ENCODE peak calls at places on chromosomes 13 and 19, in nine cellular contexts. One of them, this sample, is unnamed.
A peak's percentile ranks its signal among the peaks of the same experiment; 100 is the strongest.

GRCh38 chr13:100608906-100609305 is 20.3 kb upstream of the GGACT start:
- DNase-seq in ovary: no peak
- DNase-seq in adrenal gland: no peak
- DNase-seq in IMR-90: no peak
- DNase-seq in thyroid gland: no peak
- DNase-seq in stomach: no peak
- DNase-seq in uterus: no peak
- DNase-seq in tibial nerve: no peak
- DNase-seq in GM12878: peak; percentile 17
- DNase-seq in this sample: no peak

GRCh38 chr19:30068528-30069395 is 126.7 kb downstream of the URI1 start:
- DNase-seq in ovary: no peak
- DNase-seq in adrenal gland: no peak
- DNase-seq in IMR-90: no peak
- DNase-seq in thyroid gland: no peak
- DNase-seq in stomach: peak; percentile 4
- DNase-seq in uterus: no peak
- DNase-seq in tibial nerve: no peak
- DNase-seq in GM12878: no peak
- DNase-seq in this sample: no peak

GRCh38 chr19:11377756-11378155 is 3.3 kb downstream of the SWSAP1 start:
- DNase-seq in ovary: no peak
- DNase-seq in adrenal gland: no peak
- DNase-seq in IMR-90: peak; percentile 37
- DNase-seq in thyroid gland: no peak
- DNase-seq in stomach: no peak
- DNase-seq in uterus: no peak
- DNase-seq in tibial nerve: no peak
- DNase-seq in GM12878: no peak
- DNase-seq in this sample: no peak

GRCh38 chr19:45630463-45630862 is 8.7 kb downstream of the EML2 start:
- DNase-seq in ovary: no peak
- DNase-seq in adrenal gland: no peak
- DNase-seq in IMR-90: peak; percentile 96
- DNase-seq in thyroid gland: no peak
- DNase-seq in stomach: no peak
- DNase-seq in uterus: no peak
- DNase-seq in tibial nerve: no peak
- DNase-seq in GM12878: peak; percentile 60
- DNase-seq in this sample: no peak

GRCh38 chr19:2475018-2475701 is 767 bp upstream of the GADD45B start:
- DNase-seq in ovary: peak; percentile 63
- DNase-seq in adrenal gland: peak; percentile 67
- DNase-seq in IMR-90: peak; percentile 48
- DNase-seq in thyroid gland: peak; percentile 68
- DNase-seq in stomach: peak; percentile 65
- DNase-seq in uterus: peak; percentile 63
- DNase-seq in tibial nerve: no peak
- DNase-seq in GM12878: no peak
- DNase-seq in this sample: peak; percentile 67

GRCh38 chr19:18109731-18110671 is 12.4 kb downstream of the MAST3 start:
- DNase-seq in ovary: no peak
- DNase-seq in adrenal gland: peak; percentile 57
- DNase-seq in IMR-90: no peak
- DNase-seq in thyroid gland: peak; percentile 50
- DNase-seq in stomach: peak; percentile 66
- DNase-seq in uterus: no peak
- DNase-seq in tibial nerve: no peak
- DNase-seq in GM12878: no peak
- DNase-seq in this sample: peak; percentile 72

GRCh38 chr13:23159205-23159586 is 21.6 kb upstream of the SGCG start:
- DNase-seq in ovary: no peak
- DNase-seq in adrenal gland: no peak
- DNase-seq in IMR-90: peak; percentile 13
- DNase-seq in thyroid gland: no peak
- DNase-seq in stomach: no peak
- DNase-seq in uterus: no peak
- DNase-seq in tibial nerve: peak; percentile 49
- DNase-seq in GM12878: no peak
- DNase-seq in this sample: no peak

GRCh38 chr13:28684257-28684656 is 25.3 kb downstream of the POMP start:
- DNase-seq in ovary: no peak
- DNase-seq in adrenal gland: no peak
- DNase-seq in IMR-90: no peak
- DNase-seq in thyroid gland: peak; percentile 9
- DNase-seq in stomach: no peak
- DNase-seq in uterus: no peak
- DNase-seq in tibial nerve: no peak
- DNase-seq in GM12878: no peak
- DNase-seq in this sample: no peak

GRCh38 chr13:113818700-113819295 is 45.1 kb downstream of the GAS6 start:
- DNase-seq in ovary: no peak
- DNase-seq in adrenal gland: no peak
- DNase-seq in IMR-90: no peak
- DNase-seq in thyroid gland: no peak
- DNase-seq in stomach: no peak
- DNase-seq in uterus: peak; percentile 42
- DNase-seq in tibial nerve: no peak
- DNase-seq in GM12878: no peak
- DNase-seq in this sample: no peak
- H3K4me1 ChIP-seq in ovary: peaks cover 21% of the 10 kb centered on the region
- H3K4me1 ChIP-seq in adrenal gland: peaks cover 18% of the 10 kb centered on the region
- H3K4me1 ChIP-seq in IMR-90: peaks cover 34% of the 10 kb centered on the region
- H3K4me1 ChIP-seq in thyroid gland: peaks cover 41% of the 10 kb centered on the region
- H3K4me1 ChIP-seq in stomach: peaks cover 58% of the 10 kb centered on the region
- H3K4me1 ChIP-seq in uterus: peaks cover 20% of the 10 kb centered on the region
- H3K4me1 ChIP-seq in tibial nerve: peaks cover 78% of the 10 kb centered on the region
- H3K4me1 ChIP-seq in GM12878: no peaks in the 10 kb centered on the region
- H3K4me1 ChIP-seq in this sample: peaks cover 28% of the 10 kb centered on the region

DNA sequence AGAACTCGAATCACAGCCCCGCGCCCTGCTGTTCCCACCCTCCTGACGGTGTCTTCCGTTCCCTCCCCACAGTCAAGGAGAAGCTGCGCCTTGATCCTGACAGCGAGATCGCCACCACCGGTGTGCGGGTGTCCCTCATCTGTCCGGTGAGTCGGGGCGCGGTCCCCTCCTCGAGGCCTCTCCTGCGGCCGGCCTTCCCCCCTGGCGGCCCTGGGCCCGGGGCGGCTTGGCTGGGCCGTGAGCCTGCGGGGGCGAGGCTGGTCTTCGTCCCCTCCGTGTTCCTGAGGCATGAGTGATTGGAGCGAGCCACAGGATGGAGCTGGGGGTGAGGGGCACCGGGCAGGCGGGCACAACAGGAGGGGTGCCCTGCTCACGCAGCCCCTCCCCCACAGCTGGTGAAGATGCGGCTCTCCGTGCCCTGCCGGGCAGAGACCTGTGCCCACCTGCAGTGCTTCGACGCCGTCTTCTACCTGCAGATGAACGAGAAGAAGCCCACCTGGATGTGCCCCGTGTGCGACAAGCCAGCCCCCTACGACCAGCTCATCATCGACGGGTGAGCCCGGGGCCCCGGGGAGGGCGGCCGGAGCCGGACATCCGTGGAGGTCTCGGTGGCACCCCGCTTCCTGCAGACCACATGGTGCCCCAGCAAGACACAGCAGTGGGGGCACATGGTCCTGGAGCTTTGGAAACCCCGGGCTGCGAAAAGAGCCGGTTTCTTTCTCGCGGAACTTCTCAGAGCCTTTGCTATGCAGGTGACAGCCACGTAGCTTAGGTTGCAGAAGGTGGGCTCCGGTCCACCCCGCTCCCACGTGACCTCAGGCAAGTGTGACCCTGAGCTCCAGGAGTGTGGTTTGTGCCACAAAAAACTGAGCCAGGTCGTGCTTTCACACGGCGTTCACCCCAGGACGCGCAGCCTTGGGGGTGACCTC is 25.8 kb downstream of the PIAS4 start:
- DNase-seq in ovary: no peak
- DNase-seq in adrenal gland: no peak
- DNase-seq in IMR-90: no peak
- DNase-seq in thyroid gland: no peak
- DNase-seq in stomach: no peak
- DNase-seq in uterus: no peak
- DNase-seq in tibial nerve: no peak
- DNase-seq in GM12878: no peak
- DNase-seq in this sample: no peak
- TF ChIP-seq POLR2A in ovary: no peak
- TF ChIP-seq POLR2A in adrenal gland: no peak
- TF ChIP-seq POLR2A in IMR-90: no peak
- TF ChIP-seq POLR2A in thyroid gland: no peak
- TF ChIP-seq POLR2A in stomach: no peak
- TF ChIP-seq POLR2A in uterus: no peak
- TF ChIP-seq POLR2A in tibial nerve: no peak
- TF ChIP-seq POLR2A in GM12878: no peak
- TF ChIP-seq POLR2A in this sample: no peak

GRCh38 chr19:41299755-41300089 is 10.2 kb upstream of the CCDC97 start:
- DNase-seq in ovary: peak; percentile 45
- DNase-seq in adrenal gland: peak; percentile 79
- DNase-seq in IMR-90: peak; percentile 92
- DNase-seq in thyroid gland: peak; percentile 71
- DNase-seq in stomach: peak; percentile 48
- DNase-seq in uterus: peak; percentile 51
- DNase-seq in tibial nerve: peak; percentile 51
- DNase-seq in GM12878: no peak
- DNase-seq in this sample: no peak

GRCh38 chr19:41296323-41296935 is 13.5 kb upstream of the CCDC97 start:
- DNase-seq in ovary: no peak
- DNase-seq in adrenal gland: no peak
- DNase-seq in IMR-90: no peak
- DNase-seq in thyroid gland: no peak
- DNase-seq in stomach: no peak
- DNase-seq in uterus: no peak
- DNase-seq in tibial nerve: no peak
- DNase-seq in GM12878: no peak
- DNase-seq in this sample: no peak

GRCh38 chr19:41299046-41299754 is 10.8 kb upstream of the CCDC97 start:
- DNase-seq in ovary: no peak
- DNase-seq in adrenal gland: no peak
- DNase-seq in IMR-90: no peak
- DNase-seq in thyroid gland: peak; percentile 50
- DNase-seq in stomach: no peak
- DNase-seq in uterus: no peak
- DNase-seq in tibial nerve: peak; percentile 56
- DNase-seq in GM12878: no peak
- DNase-seq in this sample: no peak

GRCh38 chr19:41297628-41298326 is 12.2 kb upstream of the CCDC97 start:
- DNase-seq in ovary: no peak
- DNase-seq in adrenal gland: no peak
- DNase-seq in IMR-90: no peak
- DNase-seq in thyroid gland: no peak
- DNase-seq in stomach: peak; percentile 46
- DNase-seq in uterus: no peak
- DNase-seq in tibial nerve: no peak
- DNase-seq in GM12878: peak; percentile 64
- DNase-seq in this sample: no peak

DNA sequence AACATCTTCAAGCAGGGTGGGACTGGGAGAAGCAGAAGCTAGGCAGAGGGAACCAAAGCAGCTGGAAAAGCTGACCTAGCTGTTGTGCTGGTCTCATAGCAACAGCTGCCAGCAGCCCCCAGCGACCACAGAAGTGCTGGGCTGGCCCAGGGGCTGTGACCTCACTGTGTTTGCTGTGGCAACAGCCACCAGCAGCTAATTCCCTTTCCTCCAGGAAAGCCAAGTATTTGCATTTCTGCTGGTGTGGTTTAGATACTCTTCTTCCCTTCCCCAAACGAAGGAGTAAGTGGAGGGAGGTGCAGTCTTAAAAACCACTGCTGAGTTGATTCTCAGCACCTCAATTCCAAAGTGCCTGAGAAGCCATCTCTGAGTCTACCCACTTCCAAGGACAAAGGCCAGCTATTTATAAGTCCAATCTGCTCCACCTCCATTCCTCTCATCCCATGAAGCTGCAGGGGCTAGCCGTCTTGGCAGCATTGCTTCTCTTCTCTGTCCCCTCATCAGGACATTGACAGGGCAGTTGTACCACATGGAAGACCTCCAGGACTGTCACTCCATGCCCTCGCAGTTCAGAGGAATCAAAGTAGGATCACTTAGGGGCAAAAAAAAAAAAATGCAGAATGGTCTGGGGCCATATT is 11.5 kb upstream of the CCDC97 start:
- DNase-seq in ovary: no peak
- DNase-seq in adrenal gland: peak; percentile 72
- DNase-seq in IMR-90: peak; percentile 82
- DNase-seq in thyroid gland: peak; percentile 50
- DNase-seq in stomach: peak; percentile 63
- DNase-seq in uterus: no peak
- DNase-seq in tibial nerve: peak; percentile 47
- DNase-seq in GM12878: no peak
- DNase-seq in this sample: peak; percentile 57
- H3K4me1 ChIP-seq in ovary: no peaks in the 10 kb centered on the region
- H3K4me1 ChIP-seq in adrenal gland: peaks cover 44% of the 10 kb centered on the region
- H3K4me1 ChIP-seq in IMR-90: peaks cover 24% of the 10 kb centered on the region
- H3K4me1 ChIP-seq in thyroid gland: peaks cover 23% of the 10 kb centered on the region
- H3K4me1 ChIP-seq in stomach: peaks cover 92% of the 10 kb centered on the region
- H3K4me1 ChIP-seq in uterus: peaks cover 22% of the 10 kb centered on the region
- H3K4me1 ChIP-seq in tibial nerve: peaks cover 52% of the 10 kb centered on the region
- H3K4me1 ChIP-seq in GM12878: peaks cover 61% of the 10 kb centered on the region
- H3K4me1 ChIP-seq in this sample: peaks cover 20% of the 10 kb centered on the region

GRCh38 chr13:99398916-99399622 is 91.9 kb upstream of the GPR183 start:
- DNase-seq in ovary: no peak
- DNase-seq in adrenal gland: no peak
- DNase-seq in IMR-90: no peak
- DNase-seq in thyroid gland: no peak
- DNase-seq in stomach: peak; percentile 4
- DNase-seq in uterus: no peak
- DNase-seq in tibial nerve: no peak
- DNase-seq in GM12878: no peak
- DNase-seq in this sample: no peak

GRCh38 chr13:99396446-99396845 is 89.2 kb upstream of the GPR183 start:
- DNase-seq in ovary: no peak
- DNase-seq in adrenal gland: no peak
- DNase-seq in IMR-90: no peak
- DNase-seq in thyroid gland: no peak
- DNase-seq in stomach: peak; percentile 19
- DNase-seq in uterus: no peak
- DNase-seq in tibial nerve: no peak
- DNase-seq in GM12878: no peak
- DNase-seq in this sample: no peak

GRCh38 chr13:99398071-99398470 is 90.9 kb upstream of the GPR183 start:
- DNase-seq in ovary: no peak
- DNase-seq in adrenal gland: no peak
- DNase-seq in IMR-90: no peak
- DNase-seq in thyroid gland: no peak
- DNase-seq in stomach: peak; percentile 19
- DNase-seq in uterus: no peak
- DNase-seq in tibial nerve: no peak
- DNase-seq in GM12878: no peak
- DNase-seq in this sample: no peak

GRCh38 chr13:99403458-99403971 is 96.3 kb upstream of the GPR183 start:
- DNase-seq in ovary: no peak
- DNase-seq in adrenal gland: no peak
- DNase-seq in IMR-90: no peak
- DNase-seq in thyroid gland: no peak
- DNase-seq in stomach: no peak
- DNase-seq in uterus: no peak
- DNase-seq in tibial nerve: no peak
- DNase-seq in GM12878: no peak
- DNase-seq in this sample: no peak

DNA sequence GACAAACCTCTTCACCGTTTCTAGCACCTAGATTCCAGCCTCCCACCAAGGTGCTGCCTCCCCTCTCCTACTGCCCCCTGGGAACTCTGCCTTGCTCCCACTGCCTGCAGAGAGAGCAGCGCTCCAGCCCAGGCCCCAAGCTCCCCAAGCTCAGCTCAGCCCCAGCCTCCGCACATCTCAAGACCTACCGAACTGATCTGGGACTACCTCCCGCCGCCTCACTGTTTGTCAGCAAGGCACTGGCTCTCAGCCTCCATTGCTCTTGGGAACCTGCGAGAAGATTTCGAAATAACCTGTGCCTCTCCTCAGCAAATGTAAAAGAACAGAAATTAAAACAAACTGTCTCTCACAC is 92.4 kb upstream of the GPR183 start:
- DNase-seq in ovary: no peak
- DNase-seq in adrenal gland: no peak
- DNase-seq in IMR-90: no peak
- DNase-seq in thyroid gland: no peak
- DNase-seq in stomach: peak; percentile 15
- DNase-seq in uterus: no peak
- DNase-seq in tibial nerve: no peak
- DNase-seq in GM12878: no peak
- DNase-seq in this sample: no peak
- TF ChIP-seq POLR2A in ovary: no peak
- TF ChIP-seq POLR2A in adrenal gland: no peak
- TF ChIP-seq POLR2A in IMR-90: no peak
- TF ChIP-seq POLR2A in thyroid gland: no peak
- TF ChIP-seq POLR2A in stomach: no peak
- TF ChIP-seq POLR2A in uterus: no peak
- TF ChIP-seq POLR2A in tibial nerve: no peak
- TF ChIP-seq POLR2A in GM12878: no peak
- TF ChIP-seq POLR2A in this sample: no peak

This sample was measured in body of pancreas.